ENCODE peak calls at places on chromosomes 16 and 17, in six cellular contexts. K is dorsolateral prefrontal cortex; V is stimulated activated naive CD4-positive, alpha-beta T cell; H is SJSA1; P is GM23338; F is NCI-H1105 treated with DMSO at 0.1 percent for 48 hours. C is an unnamed sample.

GRCh38 chr17:8146381-8147140 is 5.6 kb downstream of the PER1 start:
- DNase-seq in K (no peak), V (no peak), H (peak), P (no peak), F (no peak), C (no peak)

GRCh38 chr16:89395150-89396142 is 94.9 kb downstream of the ANKRD11 start:
- DNase-seq in K (peak), V (no peak), H (peak), P (no peak), F (no peak), C (peak)

GRCh38 chr17:42559076-42559475 is 2.9 kb upstream of the COASY start:
- DNase-seq in K (no peak), V (no peak), H (no peak), P (no peak), F (peak), C (no peak)

GRCh38 chr16:84225571-84225970 is 14.2 kb downstream of the KCNG4 start:
- DNase-seq in K (no peak), V (no peak), H (no peak), P (no peak), F (no peak), C (no peak)

GRCh38 chr17:35621768-35622167 is 34.6 kb downstream of the AP2B1 start:
- DNase-seq in K (no peak), V (no peak), H (no peak), P (no peak), F (no peak), C (no peak)

GRCh38 chr16:3094289-3095027 is 4.6 kb downstream of the ZSCAN10 start:
- DNase-seq in K (no peak), V (peak), H (no peak), P (peak), F (no peak), C (no peak)

GRCh38 chr16:89407925-89408300 is 82.4 kb downstream of the ANKRD11 start:
- DNase-seq in K (no peak), V (no peak), H (no peak), P (no peak), F (no peak), C (no peak)

GRCh38 chr16:82773018-82773417 is 146.2 kb downstream of the CDH13 start:
- DNase-seq in K (no peak), V (no peak), H (no peak), P (no peak), F (no peak), C (no peak)

GRCh38 chr17:59683283-59683682 is 23.9 kb downstream of the PTRH2 start:
- DNase-seq in K (no peak), V (no peak), H (no peak), P (no peak), F (no peak), C (no peak)

GRCh38 chr16:66850115-66850815 is 6.1 kb downstream of the CA7 start:
- DNase-seq in K (no peak), V (no peak), H (no peak), P (no peak), F (no peak), C (no peak)

GRCh38 chr17:73998246-73999220 is 204.9 kb upstream of the RPL38 start:
- DNase-seq in K (no peak), V (peak), H (no peak), P (peak), F (peak), C (peak)

GRCh38 chr16:52384378-52384777 is 162.6 kb downstream of the TOX3 start:
- DNase-seq in K (no peak), V (no peak), H (no peak), P (no peak), F (no peak), C (no peak)

GRCh38 chr17:75864448-75864871 is 9.3 kb upstream of the WBP2 start:
- DNase-seq in K (no peak), V (peak), H (peak), P (peak), F (no peak), C (no peak)

GRCh38 chr17:83031321-83031945 is 48.0 kb upstream of the METRNL start:
- DNase-seq in K (no peak), V (no peak), H (no peak), P (no peak), F (no peak), C (no peak)

GRCh38 chr16:87822571-87822970 is 46.7 kb downstream of the SLC7A5 start:
- DNase-seq in K (no peak), V (no peak), H (no peak), P (peak), F (no peak), C (no peak)

GRCh38 chr17:13725286-13725990 is 123.7 kb upstream of the HS3ST3A1 start:
- DNase-seq in K (no peak), V (no peak), H (peak), P (no peak), F (no peak), C (no peak)

GRCh38 chr16:7097537-7097936 is 235.1 kb upstream of the RBFOX1 start:
- DNase-seq in K (no peak), V (no peak), H (no peak), P (no peak), F (no peak), C (no peak)

GRCh38 chr17:82775033-82775823 is 23.4 kb downstream of the TBCD start:
- DNase-seq in K (peak), V (peak), H (peak), P (peak), F (peak), C (peak)

GRCh38 chr17:42881768-42882565 is 18.6 kb upstream of the G6PC1 start:
- DNase-seq in K (no peak), V (no peak), H (no peak), P (no peak), F (no peak), C (no peak)

GRCh38 chr17:12463102-12463501 is 202.6 kb upstream of the MYOCD start:
- DNase-seq in K (no peak), V (no peak), H (no peak), P (no peak), F (no peak), C (no peak)

GRCh38 chr17:76935331-76935730 is 67.1 kb downstream of the MGAT5B start:
- DNase-seq in K (no peak), V (no peak), H (no peak), P (no peak), F (no peak), C (no peak)

GRCh38 chr17:75979705-75980187 is 706 bp downstream of the TEN1 start:
- DNase-seq in K (no peak), V (no peak), H (no peak), P (no peak), F (no peak), C (no peak)

GRCh38 chr17:80494547-80494946 is 18.1 kb upstream of the NPTX1 start:
- DNase-seq in K (no peak), V (no peak), H (no peak), P (no peak), F (no peak), C (no peak)

GRCh38 chr17:74699236-74699635 is 13.5 kb downstream of the CD300LF start:
- DNase-seq in K (no peak), V (no peak), H (no peak), P (no peak), F (no peak), C (no peak)

GRCh38 chr17:38602862-38603785 is 2.6 kb downstream of the SRCIN1 start:
- DNase-seq in K (no peak), V (no peak), H (no peak), P (peak), F (no peak), C (peak)

GRCh38 chr17:58158181-58158580 is 8.6 kb upstream of the OR4D2 start:
- DNase-seq in K (no peak), V (no peak), H (no peak), P (no peak), F (no peak), C (no peak)

GRCh38 chr16:84848991-84849634 is 29.3 kb downstream of the CRISPLD2 start:
- DNase-seq in K (no peak), V (no peak), H (no peak), P (peak), F (no peak), C (no peak)

GRCh38 chr17:73467651-73468050 is 155.8 kb upstream of the CDC42EP4 start:
- DNase-seq in K (no peak), V (no peak), H (no peak), P (no peak), F (no peak), C (no peak)

GRCh38 chr17:35188111-35188510 is 6.1 kb downstream of the SLC35G3 start:
- DNase-seq in K (no peak), V (no peak), H (no peak), P (no peak), F (no peak), C (no peak)

GRCh38 chr16:66289051-66289680 is 77.3 kb upstream of the CDH5 start:
- DNase-seq in K (no peak), V (no peak), H (peak), P (no peak), F (no peak), C (no peak)

GRCh38 chr16:19645557-19645981 is 72.5 kb downstream of the KNOP1 start:
- DNase-seq in K (no peak), V (no peak), H (no peak), P (no peak), F (no peak), C (no peak)

GRCh38 chr16:74749291-74750055 is 25.1 kb downstream of the FA2H start:
- DNase-seq in K (no peak), V (no peak), H (no peak), P (peak), F (no peak), C (no peak)

GRCh38 chr17:48023408-48024148 is 14.0 kb downstream of the COPZ2 start:
- DNase-seq in K (peak), V (no peak), H (peak), P (peak), F (peak), C (peak)

GRCh38 chr17:17557796-17558195 is 33.7 kb downstream of the PEMT start:
- DNase-seq in K (no peak), V (no peak), H (no peak), P (no peak), F (no peak), C (peak)

GRCh38 chr16:77775911-77776909 is 12.2 kb upstream of the VAT1L start:
- DNase-seq in K (no peak), V (no peak), H (peak), P (no peak), F (no peak), C (no peak)

GRCh38 chr17:21540502-21540901 is 151.8 kb upstream of the KCNJ18 start:
- DNase-seq in K (no peak), V (no peak), H (no peak), P (no peak), F (no peak), C (no peak)

C was measured in head of caudate nucleus.